ENCODE peak calls at places on chromosomes 2 and 18, in four cellular contexts. T is A549, I is activated B cell treated with CpG ODN at 0.5 μM for 24 hours, E is H9. C is an unnamed sample.

GRCh38 chr2:44579837-44580230 is 218.1 kb downstream of the CAMKMT start:
- DNase-seq in T (no peak), I (no peak), E (no peak), C (no peak)

GRCh38 chr18:37628466-37629220 is 63.0 kb upstream of the CELF4 start:
- DNase-seq in T (no peak), I (no peak), E (no peak), C (no peak)

GRCh38 chr18:33837191-33837590 is 259.2 kb downstream of the ASXL3 start:
- DNase-seq in T (no peak), I (no peak), E (no peak), C (no peak)

GRCh38 chr2:119174216-119174992 is 15.9 kb upstream of the C1QL2 start:
- DNase-seq in T (peak; percentile 58), I (peak; percentile 36), E (peak; percentile 85), C (peak; percentile 53)

GRCh38 chr18:23021625-23022024 is 88.5 kb downstream of the RBBP8 start:
- DNase-seq in T (no peak), I (no peak), E (no peak), C (no peak)

GRCh38 chr2:31196622-31197021 is 20.7 kb downstream of the CAPN14 start:
- DNase-seq in T (no peak), I (no peak), E (no peak), C (no peak)

GRCh38 chr2:96175951-96176350 is 30.7 kb upstream of the DUSP2 start:
- DNase-seq in T (no peak), I (no peak), E (no peak), C (no peak)

GRCh38 chr2:235514627-235515363 is 21.0 kb downstream of the AGAP1 start:
- DNase-seq in T (no peak), I (no peak), E (peak; percentile 62), C (no peak)

GRCh38 chr18:28875059-28875458 is 698.1 kb upstream of the CDH2 start:
- DNase-seq in T (no peak), I (no peak), E (no peak), C (no peak)

GRCh38 chr18:64202229-64202835 is 53.4 kb upstream of the LINC00305 start:
- DNase-seq in T (no peak), I (no peak), E (no peak), C (no peak)

GRCh38 chr2:171136024-171136423 is 24.7 kb downstream of the TLK1 start:
- DNase-seq in T (no peak), I (no peak), E (no peak), C (no peak)

GRCh38 chr18:2444201-2444875 is 127.0 kb downstream of the METTL4 start:
- DNase-seq in T (no peak), I (no peak), E (no peak), C (no peak)

GRCh38 chr2:216392945-216393840 is 19.1 kb upstream of the SMARCAL1 start:
- DNase-seq in T (no peak), I (no peak), E (no peak), C (no peak)

GRCh38 chr2:120105360-120105759 is 92.5 kb downstream of the EPB41L5 start:
- DNase-seq in T (no peak), I (no peak), E (no peak), C (no peak)

GRCh38 chr2:213251618-213252017 is 32.6 kb upstream of the SPAG16 start:
- DNase-seq in T (peak; percentile 82), I (no peak), E (no peak), C (no peak)

GRCh38 chr2:190707726-190708125 is 58.8 kb downstream of the NAB1 start:
- DNase-seq in T (no peak), I (no peak), E (no peak), C (no peak)

GRCh38 chr2:12045864-12046291 is 299.4 kb downstream of the LPIN1 start:
- DNase-seq in T (no peak), I (no peak), E (no peak), C (no peak)

DNA sequence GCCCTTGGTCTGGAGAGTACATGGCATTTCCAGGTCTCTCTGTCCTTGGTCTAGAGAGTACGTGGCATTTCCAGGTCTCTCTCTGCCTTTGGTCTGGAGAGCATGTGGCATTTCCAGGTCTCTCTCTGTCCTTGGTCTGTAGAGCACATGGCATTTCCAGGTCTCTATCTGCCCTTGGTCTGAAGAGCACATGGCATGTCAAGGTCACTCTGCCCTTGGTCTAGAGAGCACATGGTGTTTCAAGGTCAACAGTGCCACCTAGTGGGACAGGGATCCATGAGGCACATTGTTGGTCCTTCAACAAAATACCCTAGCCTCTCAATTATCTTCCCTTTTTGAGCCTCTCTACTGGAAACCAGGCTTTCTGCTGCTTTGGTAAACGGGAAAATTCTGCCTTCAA is 250.2 kb downstream of the OTX1 start:
- DNase-seq in T (peak; percentile 35), I (no peak), E (no peak), C (no peak)
- TF ChIP-seq CTCF in T (no peak), I (no peak), E (peak; percentile 46), C (no peak)

GRCh38 chr2:157329524-157329923 is 3.9 kb upstream of the ERMN start:
- DNase-seq in T (no peak), I (no peak), E (no peak), C (no peak)

GRCh38 chr2:157326683-157327082 is 1.1 kb upstream of the ERMN start:
- DNase-seq in T (no peak), I (no peak), E (no peak), C (no peak)

GRCh38 chr2:157328133-157328532 is 2.5 kb upstream of the ERMN start:
- DNase-seq in T (no peak), I (no peak), E (no peak), C (no peak)

GRCh38 chr2:157327200-157327599 is 1.6 kb upstream of the ERMN start:
- DNase-seq in T (no peak), I (no peak), E (no peak), C (no peak)

GRCh38 chr2:157327621-157328102 is 2.0 kb upstream of the ERMN start:
- DNase-seq in T (peak; percentile 78), I (peak; percentile 71), E (peak; percentile 89), C (peak; percentile 58)
- TF ChIP-seq CTCF in T (peak; percentile 74), I (peak; percentile 83), E (peak; percentile 95), C (peak; percentile 88)

GRCh38 chr2:25164526-25164925 is 3.9 kb downstream of the POMC start:
- DNase-seq in T (no peak), I (no peak), E (no peak), C (no peak)

GRCh38 chr2:25170888-25171287 is 2.5 kb upstream of the POMC start:
- DNase-seq in T (no peak), I (no peak), E (no peak), C (no peak)

GRCh38 chr2:25168256-25169072 is at the start of gene POMC:
- DNase-seq in T (peak; percentile 24), I (peak; percentile 51), E (peak; percentile 68), C (peak; percentile 41)

GRCh38 chr2:25169073-25169470 is 692 bp upstream of the POMC start:
- DNase-seq in T (no peak), I (no peak), E (no peak), C (no peak)

DNA sequence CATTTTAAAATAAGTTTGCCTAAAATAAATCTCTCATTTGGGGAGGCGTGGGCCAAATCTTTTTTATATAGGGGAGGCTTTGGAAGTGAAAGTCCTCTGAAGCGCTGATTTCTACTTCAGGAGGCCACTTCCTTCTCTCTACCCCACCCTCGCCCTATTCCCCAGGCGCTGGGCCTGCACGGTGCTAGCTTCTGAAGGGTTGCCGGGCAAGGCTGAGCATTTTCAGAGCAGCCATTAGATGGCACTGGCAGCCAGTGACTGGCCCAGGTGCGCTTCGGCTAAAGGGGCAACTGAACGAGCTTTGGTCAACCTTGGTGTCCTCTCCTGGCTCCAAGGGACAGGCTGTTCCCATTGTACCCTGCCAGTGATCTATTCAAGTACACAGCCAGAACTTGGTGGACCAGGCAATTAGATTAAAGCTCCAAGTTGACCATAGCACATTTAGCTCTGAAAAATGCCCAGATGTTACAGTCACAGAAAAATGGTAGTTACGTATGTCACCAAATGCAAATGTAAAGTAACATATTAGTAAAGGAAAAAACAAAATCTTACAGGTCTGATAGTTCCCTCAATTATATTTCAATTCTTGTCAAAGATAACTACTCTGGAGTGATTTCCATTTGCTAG is 2.3 kb downstream of the POMC start:
- DNase-seq in T (peak; percentile 61), I (peak; percentile 71), E (peak; percentile 79), C (no peak)
- TF ChIP-seq CTCF in T (peak; percentile 71), I (peak; percentile 20), E (peak; percentile 63), C (peak; percentile 12)

GRCh38 chr2:108988796-108989713 is at the start of gene EDAR:
- DNase-seq in T (peak; percentile 65), I (no peak), E (peak; percentile 88), C (peak; percentile 30)
- TF ChIP-seq CTCF in T (peak; percentile 67), I (no peak), E (peak; percentile 81), C (peak; percentile 70)

GRCh38 chr18:67511840-67512239 is 4.7 kb downstream of the DSEL start:
- DNase-seq in T (no peak), I (no peak), E (no peak), C (no peak)
- TF ChIP-seq CTCF in T (no peak), I (no peak), E (no peak), C (no peak)

DNA sequence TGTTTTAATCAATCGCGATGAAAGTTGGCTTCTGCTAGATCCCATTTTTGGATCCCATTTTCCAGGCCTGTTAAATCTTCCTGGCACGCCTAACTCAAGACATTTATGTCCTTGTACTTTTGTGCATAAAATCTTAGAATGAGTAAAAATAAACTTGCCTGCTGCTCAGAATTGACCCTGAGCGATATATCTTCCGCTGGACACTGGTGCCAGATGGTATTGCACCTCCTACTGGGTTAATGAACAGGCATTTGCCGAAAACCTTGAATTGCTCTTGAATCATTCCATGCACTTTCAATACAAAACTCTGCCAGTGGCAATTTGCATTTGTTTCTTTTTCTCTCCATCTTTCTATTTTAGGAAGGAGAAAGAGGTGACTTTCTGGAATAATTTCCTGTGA is 60.1 kb upstream of the MGAT5 start:
- DNase-seq in T (no peak), I (no peak), E (no peak), C (no peak)
- TF ChIP-seq CTCF in T (no peak), I (no peak), E (peak; percentile 19), C (no peak)

DNA sequence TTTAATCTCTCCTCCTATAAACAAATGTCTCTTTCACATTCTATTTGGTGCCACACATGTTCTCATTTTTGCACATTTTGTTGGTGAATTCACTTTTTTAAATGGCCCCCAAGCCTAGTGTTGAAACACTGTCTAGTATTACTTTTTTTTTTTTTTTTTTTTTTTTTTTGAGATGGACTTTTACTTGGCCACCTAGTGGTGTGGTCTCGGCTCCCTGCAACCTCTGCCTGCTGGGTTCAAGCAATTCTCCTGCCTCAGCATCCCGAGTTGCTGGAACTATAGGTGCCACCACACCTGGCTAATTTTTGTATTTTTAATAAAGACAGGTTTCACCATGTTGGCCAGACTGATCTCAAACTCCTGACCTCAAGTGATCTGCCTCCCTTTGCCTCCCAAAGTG is 273.8 kb upstream of the SLC14A2 start:
- DNase-seq in T (no peak), I (no peak), E (no peak), C (no peak)
- TF ChIP-seq CTCF in T (no peak), I (no peak), E (peak; percentile 51), C (peak; percentile 40)